ENCODE peak calls at places on chromosome 19, in seven cellular contexts. H, L, R, W, V, I and Q are unnamed samples.

GRCh38 chr19:1392939-1393530 is 8.3 kb downstream of the GAMT start:
- DNase-seq in L (no peak), R (no peak), V (no peak), H (no peak), W (no peak), I (no peak), Q (no peak)

GRCh38 chr19:53008061-53008778 is 5.5 kb upstream of the ERVV-1 start:
- DNase-seq in I (no peak), R (no peak), L (no peak), W (no peak), V (no peak), H (no peak), Q (no peak)

GRCh38 chr19:37114001-37114400 is 35.8 kb downstream of the ZNF420 start:
- DNase-seq in W (no peak), V (no peak), H (no peak), R (no peak), L (no peak), I (no peak), Q (no peak)

GRCh38 chr19:9584073-9584833 is at the start of gene ZNF121:
- DNase-seq in R (peak; percentile 83), H (peak; percentile 86), L (peak; percentile 75), V (peak; percentile 86), W (peak; percentile 71), I (peak; percentile 77), Q (peak; percentile 66)

GRCh38 chr19:8592231-8593009 is 15.2 kb upstream of the MYO1F start:
- DNase-seq in V (peak; percentile 99), I (peak; percentile 74), L (peak; percentile 97), R (peak; percentile 85), W (peak; percentile 95), H (peak; percentile 94), Q (peak; percentile 93)

GRCh38 chr19:1882089-1882785 is 3.1 kb downstream of the ABHD17A start:
- DNase-seq in L (peak; percentile 63), W (peak; percentile 64), I (peak; percentile 80), H (no peak), V (no peak), R (no peak), Q (peak; percentile 77)

GRCh38 chr19:50667759-50668231 is 18.6 kb downstream of the C19orf81 start:
- DNase-seq in W (no peak), V (no peak), L (no peak), I (no peak), H (no peak), R (no peak), Q (no peak)

GRCh38 chr19:2266183-2266993 is 10.2 kb upstream of the JSRP1 start:
- DNase-seq in L (no peak), V (peak; percentile 91), I (no peak), R (peak; percentile 70), H (peak; percentile 77), W (no peak), Q (no peak)

GRCh38 chr19:49479975-49480628 is 6.1 kb downstream of the FLT3LG start:
- DNase-seq in L (no peak), H (no peak), R (no peak), I (no peak), V (no peak), W (no peak), Q (no peak)

GRCh38 chr19:51020988-51021651 is 1.6 kb upstream of the KLK10 start:
- DNase-seq in H (peak; percentile 66), W (no peak), I (no peak), V (peak; percentile 74), L (no peak), R (peak; percentile 54), Q (no peak)